ENCODE peak calls at places on chromosome 21, in seven cellular contexts. C is AG04450, V is adrenal gland, Z is DMS 273 treated with DMSO at 0.1 percent for 48 hours, K is nephron progenitor cell, S is NCI-H1092, D is left ventricle myocardium inferior. Y is an unnamed sample.
A peak's percentile ranks its signal among the peaks of the same experiment; 100 is the strongest.

GRCh38 chr21:18759267-18759666 is 355.7 kb upstream of the TMPRSS15 start:
- DNase-seq in K (no peak), D (no peak), C (no peak), S (no peak), V (no peak), Z (no peak), Y (no peak)

GRCh38 chr21:22342855-22343254 is 1344.6 kb downstream of the NCAM2 start:
- DNase-seq in K (no peak), C (no peak), S (no peak), Z (no peak), D (no peak), V (no peak), Y (no peak)

GRCh38 chr21:45562965-45563364 is 20.7 kb upstream of the SLC19A1 start:
- DNase-seq in D (no peak), S (no peak), V (no peak), Z (no peak), K (no peak), C (no peak), Y (no peak)

GRCh38 chr21:34342476-34342875 is 21.3 kb upstream of the KCNE2 start:
- DNase-seq in D (no peak), V (no peak), K (no peak), Z (no peak), C (no peak), S (no peak), Y (no peak)

GRCh38 chr21:35508389-35508888 is 459.3 kb upstream of the RUNX1 start:
- DNase-seq in D (peak; percentile 60), C (peak; percentile 18), K (no peak), Z (no peak), V (peak; percentile 74), S (no peak), Y (peak; percentile 29)

GRCh38 chr21:20943476-20944085 is 54.6 kb upstream of the NCAM2 start:
- DNase-seq in K (no peak), C (no peak), D (no peak), V (no peak), Z (no peak), S (no peak), Y (no peak)

GRCh38 chr21:22356663-22357062 is 1358.5 kb downstream of the NCAM2 start:
- DNase-seq in S (no peak), D (no peak), V (no peak), C (no peak), K (no peak), Z (no peak), Y (no peak)

GRCh38 chr21:45460011-45460565 is 55.1 kb downstream of the COL18A1 start:
- DNase-seq in S (no peak), D (peak; percentile 13), Z (no peak), V (no peak), K (no peak), C (no peak), Y (no peak)

GRCh38 chr21:45074818-45075605 is 632 bp downstream of the ADARB1 start:
- DNase-seq in Z (peak; percentile 12), K (peak; percentile 63), V (no peak), D (no peak), S (peak; percentile 47), C (no peak), Y (no peak)

GRCh38 chr21:14617836-14618235 is 71.7 kb upstream of the SAMSN1 start:
- DNase-seq in K (no peak), C (no peak), Z (no peak), D (no peak), S (no peak), V (no peak), Y (no peak)

GRCh38 chr21:34276711-34277425 is 86.9 kb upstream of the KCNE2 start:
- DNase-seq in C (no peak), S (no peak), V (no peak), Z (peak; percentile 25), K (no peak), D (no peak), Y (no peak)

GRCh38 chr21:41926807-41927171 is 27.0 kb downstream of the C2CD2 start:
- DNase-seq in D (no peak), S (no peak), C (no peak), V (no peak), Z (no peak), K (no peak), Y (no peak)